ENCODE peak calls at places on chromosomes 6 and 20, in nine cellular contexts. E, H, B, N, X, M, S, D and K are unnamed samples.
A peak's percentile ranks its signal among the peaks of the same experiment; 100 is the strongest.

GRCh38 chr20:24738981-24739633 is 210.0 kb upstream of the CST7 start:
- DNase-seq in E (no peak), H (no peak), B (no peak), N (no peak), X (peak; percentile 10), M (no peak), S (no peak), D (peak; percentile 9), K (no peak)

GRCh38 chr6:165515963-165516624 is 146.9 kb downstream of the PDE10A start:
- DNase-seq in E (no peak), H (no peak), B (no peak), N (no peak), X (peak; percentile 40), M (peak; percentile 25), S (no peak), D (no peak), K (no peak)

GRCh38 chr20:10585308-10585707 is 88.5 kb downstream of the JAG1 start:
- DNase-seq in E (no peak), H (no peak), B (no peak), N (no peak), X (no peak), M (no peak), S (no peak), D (no peak), K (no peak)

GRCh38 chr6:159451051-159451450 is 242.0 kb downstream of the SOD2 start:
- DNase-seq in E (no peak), H (no peak), B (no peak), N (no peak), X (peak; percentile 74), M (no peak), S (no peak), D (no peak), K (no peak)

GRCh38 chr6:134631398-134631924 is 313.5 kb upstream of the SGK1 start:
- DNase-seq in E (no peak), H (no peak), B (no peak), N (no peak), X (no peak), M (no peak), S (no peak), D (no peak), K (no peak)

GRCh38 chr6:89410231-89411018 is 1.6 kb downstream of the RRAGD start:
- DNase-seq in E (no peak), H (no peak), B (no peak), N (no peak), X (no peak), M (peak; percentile 32), S (no peak), D (no peak), K (no peak)

GRCh38 chr6:5537967-5538366 is 276.7 kb downstream of the FARS2 start:
- DNase-seq in E (no peak), H (no peak), B (no peak), N (no peak), X (peak; percentile 17), M (no peak), S (no peak), D (no peak), K (no peak)

GRCh38 chr6:148869589-148869988 is 122.8 kb downstream of the UST start:
- DNase-seq in E (no peak), H (no peak), B (no peak), N (no peak), X (peak; percentile 94), M (peak; percentile 56), S (no peak), D (no peak), K (no peak)

GRCh38 chr6:6820688-6821238 is 232.2 kb downstream of the LY86 start:
- DNase-seq in E (peak; percentile 74), H (no peak), B (no peak), N (no peak), X (no peak), M (no peak), S (peak; percentile 76), D (no peak), K (no peak)

GRCh38 chr6:127180421-127180820 is 62.0 kb downstream of the RSPO3 start:
- DNase-seq in E (no peak), H (no peak), B (no peak), N (no peak), X (no peak), M (no peak), S (no peak), D (no peak), K (no peak)

GRCh38 chr6:14635933-14636599 is 518.5 kb downstream of the CD83 start:
- DNase-seq in E (no peak), H (no peak), B (no peak), N (no peak), X (no peak), M (no peak), S (no peak), D (peak; percentile 30), K (no peak)

GRCh38 chr6:88031550-88031949 is 16.1 kb upstream of the SPACA1 start:
- DNase-seq in E (no peak), H (no peak), B (no peak), N (no peak), X (no peak), M (no peak), S (no peak), D (no peak), K (no peak)

DNA sequence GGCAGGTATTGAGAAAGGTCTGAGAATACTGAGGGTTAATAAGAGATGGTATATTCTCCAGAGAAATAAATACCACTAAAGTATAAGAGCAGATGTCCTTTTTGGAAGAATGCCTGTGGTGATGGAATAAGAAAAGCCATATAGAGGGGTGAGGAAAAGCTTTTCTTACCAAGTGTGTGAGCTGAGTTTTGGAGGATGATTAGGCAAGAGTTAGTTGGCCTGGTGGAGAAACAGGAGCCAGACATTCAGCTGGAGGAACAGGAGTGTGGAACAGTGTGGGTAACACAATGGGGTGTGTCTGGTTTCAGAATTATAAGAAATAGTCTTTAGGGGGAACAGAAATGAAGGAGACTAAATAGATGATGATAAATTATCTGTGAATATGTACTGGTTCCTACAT is 19.9 kb downstream of the ZNF451 start:
- DNase-seq in E (no peak), H (no peak), B (no peak), N (no peak), X (peak; percentile 81), M (no peak), S (no peak), D (no peak), K (no peak)
- H3K27ac ChIP-seq in E (no peak overlapping the region), H (no peak overlapping the region), B (no peak overlapping the region), N (no peak overlapping the region), X (no peak overlapping the region), M (no peak overlapping the region), S (no peak overlapping the region), D (no peak overlapping the region), K (no peak overlapping the region)

GRCh38 chr6:96923871-96924493 is 546 bp upstream of the KLHL32 start:
- DNase-seq in E (no peak), H (peak; percentile 29), B (no peak), N (no peak), X (no peak), M (no peak), S (no peak), D (no peak), K (no peak)
- H3K4me3 ChIP-seq in E (peak overlapping the region; percentile 59), H (peak overlapping the region; percentile 49), B (peak overlapping the region; percentile 65), N (peak overlapping the region; percentile 68), X (peak overlapping the region; percentile 26), M (peak overlapping the region; percentile 70), S (peak overlapping the region; percentile 2), D (peak overlapping the region; percentile 60), K (peak overlapping the region; percentile 73)

GRCh38 chr20:62546606-62547005 is 70.8 kb upstream of the GATA5 start:
- DNase-seq in E (no peak), H (no peak), B (no peak), N (no peak), X (no peak), M (no peak), S (no peak), D (no peak), K (no peak)

GRCh38 chr20:62543470-62544302 is 67.9 kb upstream of the GATA5 start:
- DNase-seq in E (no peak), H (no peak), B (peak; percentile 37), N (no peak), X (no peak), M (no peak), S (no peak), D (no peak), K (no peak)

GRCh38 chr20:62544505-62545055 is 68.8 kb upstream of the GATA5 start:
- DNase-seq in E (no peak), H (no peak), B (no peak), N (no peak), X (no peak), M (no peak), S (no peak), D (no peak), K (no peak)

GRCh38 chr20:62545901-62546525 is 70.2 kb upstream of the GATA5 start:
- DNase-seq in E (no peak), H (no peak), B (no peak), N (no peak), X (no peak), M (no peak), S (no peak), D (no peak), K (no peak)

GRCh38 chr20:62545271-62545670 is 69.5 kb upstream of the GATA5 start:
- DNase-seq in E (no peak), H (no peak), B (no peak), N (no peak), X (no peak), M (no peak), S (no peak), D (no peak), K (no peak)
- H3K27me3 ChIP-seq in E (peaks cover 49% of the 10 kb centered on the region), H (peaks cover 15% of the 10 kb centered on the region), B (no peaks in the 10 kb centered on the region), N (no peaks in the 10 kb centered on the region), X (no peaks in the 10 kb centered on the region), M (peaks cover 22% of the 10 kb centered on the region), S (peaks cover 8% of the 10 kb centered on the region), D (peaks cover 4% of the 10 kb centered on the region), K (peaks cover 38% of the 10 kb centered on the region)

GRCh38 chr6:13415276-13415675 is 72.1 kb downstream of the GFOD1 start:
- DNase-seq in E (no peak), H (no peak), B (no peak), N (no peak), X (no peak), M (no peak), S (no peak), D (no peak), K (no peak)

GRCh38 chr6:13417954-13418353 is 69.4 kb downstream of the GFOD1 start:
- DNase-seq in E (no peak), H (no peak), B (no peak), N (no peak), X (no peak), M (no peak), S (no peak), D (no peak), K (no peak)

GRCh38 chr6:13418838-13419237 is 68.6 kb downstream of the GFOD1 start:
- DNase-seq in E (no peak), H (no peak), B (no peak), N (no peak), X (no peak), M (no peak), S (peak; percentile 68), D (no peak), K (no peak)

GRCh38 chr6:13419422-13419821 is 68.0 kb downstream of the GFOD1 start:
- DNase-seq in E (no peak), H (no peak), B (no peak), N (no peak), X (no peak), M (no peak), S (no peak), D (no peak), K (no peak)

DNA sequence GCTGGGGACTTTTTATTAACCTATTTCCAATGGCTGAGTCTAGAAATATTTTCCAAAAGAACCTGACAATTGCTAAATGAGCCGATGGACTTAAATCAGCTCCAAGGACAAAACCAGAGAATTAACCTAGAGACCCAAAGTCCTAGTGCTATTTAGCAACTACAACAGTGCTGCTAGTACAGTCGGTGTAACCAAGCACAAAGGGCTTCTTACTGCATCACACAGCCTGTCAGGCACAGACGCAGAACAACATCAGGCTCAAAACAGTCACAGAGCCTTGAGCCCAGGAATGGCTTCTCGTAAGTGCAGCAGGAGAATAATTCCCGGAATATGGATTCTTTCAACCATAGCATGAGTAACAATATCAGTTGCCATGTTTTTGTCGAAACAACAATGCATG is 70.0 kb downstream of the GFOD1 start:
- DNase-seq in E (no peak), H (no peak), B (no peak), N (no peak), X (no peak), M (no peak), S (no peak), D (no peak), K (no peak)
- H3K27ac ChIP-seq in E (no peak overlapping the region), H (no peak overlapping the region), B (peak overlapping the region; percentile 35), N (no peak overlapping the region), X (no peak overlapping the region), M (no peak overlapping the region), S (no peak overlapping the region), D (no peak overlapping the region), K (peak overlapping the region; percentile 80)